ENCODE peak calls at places on chromosomes 7 and 10, in ten cellular contexts. F is iPS DF 6.9; B is cardiac muscle cell; D is neuronal stem cell; X is A549; P is stomach; G is DND-41; O is CD8-positive, alpha-beta T cell; N is heart right ventricle; H is right lobe of liver. T is an unnamed sample. For H3K4me1 and H3K9me3, the result is how much of the 10 kb centered on the place peaks cover.

GRCh38 chr7:159153511-159153910 is 8.8 kb upstream of the VIPR2 start:
- DNase-seq in F (no peak), G (no peak), B (no peak), H (no peak), O (no peak), P (no peak), N (no peak), D (no peak), X (no peak), T (no peak)

GRCh38 chr10:43679509-43679908 is 30.8 kb upstream of the ZNF32 start:
- DNase-seq in N (peak), H (no peak), P (peak), G (no peak), X (no peak), F (no peak), B (no peak), D (no peak), O (no peak), T (peak)

GRCh38 chr10:113214331-113214730 is 264.3 kb downstream of the TCF7L2 start:
- DNase-seq in P (no peak), G (no peak), N (no peak), F (no peak), X (no peak), D (no peak), O (no peak), H (no peak), B (no peak), T (no peak)

GRCh38 chr7:105196473-105196872 is 182.5 kb downstream of the KMT2E start:
- DNase-seq in D (no peak), O (no peak), H (no peak), G (no peak), F (no peak), X (no peak), B (no peak), N (no peak), P (no peak), T (no peak)

GRCh38 chr7:122040147-122040546 is 103.9 kb downstream of the AASS start:
- DNase-seq in B (no peak), P (no peak), O (no peak), X (no peak), G (no peak), D (no peak), H (no peak), F (no peak), N (no peak), T (no peak)

GRCh38 chr10:132692311-132692710 is 93.6 kb downstream of the NKX6-2 start:
- DNase-seq in D (no peak), G (no peak), X (no peak), O (no peak), P (no peak), F (no peak), B (no peak), N (no peak), H (no peak), T (no peak)

GRCh38 chr7:17130281-17131059 is 168.0 kb upstream of the AHR start:
- DNase-seq in O (no peak), G (no peak), B (peak), X (peak), P (no peak), F (no peak), D (peak), N (no peak), H (no peak), T (no peak)

GRCh38 chr7:157472311-157473050 is 135.7 kb downstream of the DNAJB6 start:
- DNase-seq in O (no peak), P (peak), D (no peak), N (no peak), G (no peak), F (no peak), B (no peak), H (no peak), X (no peak), T (no peak)

GRCh38 chr10:87706731-87707130 is 47.1 kb downstream of the PAPSS2 start:
- DNase-seq in X (no peak), P (no peak), G (no peak), O (no peak), F (no peak), H (no peak), N (no peak), D (no peak), B (no peak), T (no peak)

GRCh38 chr7:17772581-17773288 is 167.6 kb downstream of the SNX13 start:
- DNase-seq in G (peak), B (peak), P (no peak), N (no peak), F (no peak), O (no peak), X (no peak), H (no peak), D (no peak), T (no peak)

GRCh38 chr10:94677691-94678090 is 5.8 kb upstream of the CYP2C18 start:
- DNase-seq in G (no peak), F (no peak), D (no peak), N (no peak), P (peak), H (peak), X (peak), B (peak), O (no peak), T (no peak)

GRCh38 chr7:92854501-92855238 is 18.3 kb upstream of the CDK6 start:
- DNase-seq in O (no peak), B (no peak), D (no peak), N (no peak), P (no peak), G (no peak), H (no peak), X (no peak), F (no peak), T (no peak)

GRCh38 chr10:52387744-52388143 is 73.7 kb downstream of the DKK1 start:
- DNase-seq in D (no peak), X (no peak), H (no peak), O (no peak), N (no peak), P (no peak), F (no peak), G (no peak), B (no peak), T (no peak)

GRCh38 chr10:132105302-132105995 is 39.7 kb downstream of the JAKMIP3 start:
- DNase-seq in N (no peak), O (no peak), P (peak), G (no peak), H (no peak), B (no peak), X (no peak), D (no peak), F (no peak), T (peak)

GRCh38 chr10:87961314-87961713 is 97.9 kb downstream of the PTEN start:
- DNase-seq in B (no peak), H (no peak), G (no peak), D (no peak), N (no peak), F (no peak), X (no peak), P (no peak), O (no peak), T (no peak)

GRCh38 chr10:51001587-51001986 is 72.7 kb upstream of the PRKG1 start:
- DNase-seq in H (no peak), O (no peak), D (no peak), F (no peak), N (no peak), P (no peak), B (no peak), X (no peak), G (no peak), T (no peak)

GRCh38 chr10:72126184-72126871 is 38.0 kb upstream of the SPOCK2 start:
- DNase-seq in B (peak), N (no peak), H (no peak), G (no peak), X (peak), D (no peak), F (peak), P (no peak), O (no peak), T (no peak)

GRCh38 chr10:70743879-70744278 is 41.3 kb downstream of the TBATA start:
- DNase-seq in O (no peak), N (no peak), H (no peak), G (no peak), D (no peak), P (no peak), F (no peak), X (no peak), B (no peak), T (no peak)

GRCh38 chr7:26508481-26508880 is 216.8 kb downstream of the SNX10 start:
- DNase-seq in H (no peak), B (no peak), F (no peak), P (no peak), G (no peak), O (no peak), D (no peak), N (no peak), X (no peak), T (no peak)

GRCh38 chr10:98610855-98611254 is 164.1 kb upstream of the HPS1 start:
- DNase-seq in H (no peak), D (no peak), N (peak), X (no peak), F (no peak), G (no peak), B (peak), O (no peak), P (no peak), T (no peak)

GRCh38 chr10:28111712-28112111 is 112.8 kb upstream of the ODAD2 start:
- DNase-seq in B (no peak), P (no peak), F (no peak), D (no peak), H (no peak), G (no peak), N (no peak), O (no peak), X (no peak), T (no peak)

GRCh38 chr10:112363696-112364688 is 9.9 kb upstream of the ACSL5 start:
- DNase-seq in P (no peak), F (no peak), D (no peak), O (no peak), G (no peak), B (peak), H (no peak), N (no peak), X (no peak), T (no peak)

GRCh38 chr10:115963848-115964247 is 309.2 kb downstream of the GFRA1 start:
- DNase-seq in H (no peak), P (no peak), F (no peak), N (no peak), G (no peak), B (no peak), X (no peak), O (no peak), D (no peak), T (no peak)

GRCh38 chr10:78531088-78531487 is 497.4 kb downstream of the RPS24 start:
- DNase-seq in X (no peak), G (no peak), O (no peak), F (no peak), H (no peak), P (no peak), N (no peak), D (no peak), B (no peak), T (no peak)

GRCh38 chr7:119782286-119782685 is 490.7 kb upstream of the KCND2 start:
- DNase-seq in D (no peak), H (no peak), P (no peak), N (no peak), G (no peak), B (no peak), F (no peak), X (no peak), O (no peak), T (no peak)

GRCh38 chr10:4109469-4109868 is 324.5 kb upstream of the KLF6 start:
- DNase-seq in F (no peak), P (no peak), B (no peak), O (no peak), N (no peak), X (no peak), G (no peak), H (no peak), D (no peak), T (no peak)

GRCh38 chr10:8042864-8043568 is 11.5 kb upstream of the GATA3 start:
- DNase-seq in O (no peak), F (no peak), G (no peak), X (no peak), H (no peak), B (no peak), D (peak), P (no peak), N (no peak), T (no peak)
- H3K4me3 ChIP-seq in O (no peak), F (no peak), G (no peak), X (no peak), H (no peak), B (no peak), D (no peak), P (no peak), N (no peak), T (no peak)

GRCh38 chr7:130882396-130882795 is 148.4 kb upstream of the KLF14 start:
- DNase-seq in D (no peak), G (no peak), H (no peak), P (no peak), X (no peak), F (no peak), B (no peak), O (no peak), N (no peak), T (no peak)

GRCh38 chr7:130886438-130887135 is 152.6 kb upstream of the KLF14 start:
- DNase-seq in N (no peak), P (no peak), F (no peak), B (no peak), O (no peak), G (no peak), H (no peak), X (no peak), D (no peak), T (no peak)

GRCh38 chr7:130881799-130882141 is 147.8 kb upstream of the KLF14 start:
- DNase-seq in N (no peak), G (no peak), O (no peak), F (no peak), X (no peak), D (no peak), P (no peak), H (no peak), B (no peak), T (no peak)

GRCh38 chr7:130884437-130885417 is 150.7 kb upstream of the KLF14 start:
- DNase-seq in H (no peak), X (no peak), P (no peak), D (no peak), O (no peak), N (no peak), F (no peak), B (no peak), G (no peak), T (no peak)

GRCh38 chr7:130883928-130884327 is 149.9 kb upstream of the KLF14 start:
- DNase-seq in F (no peak), B (no peak), H (no peak), G (no peak), P (no peak), O (no peak), X (no peak), N (no peak), D (no peak), T (no peak)
- H3K4me1 ChIP-seq in F (under half), B (under half), H (under half), G (under half), P (under half), O (under half), X (half or more), N (under half), D (under half), T (under half)

GRCh38 chr7:57774300-57774699 is 324.3 kb downstream of the ZNF716 start:
- DNase-seq in G (no peak), O (no peak), X (no peak), P (no peak), N (no peak), D (no peak), H (no peak), B (no peak), F (no peak), T (no peak)

GRCh38 chr7:57775396-57776088 is 325.6 kb downstream of the ZNF716 start:
- DNase-seq in D (no peak), H (no peak), B (no peak), O (no peak), G (no peak), F (no peak), P (no peak), N (no peak), X (no peak), T (no peak)

GRCh38 chr7:57769958-57770357 is 320.0 kb downstream of the ZNF716 start:
- DNase-seq in X (no peak), B (no peak), D (no peak), P (no peak), H (no peak), G (no peak), N (no peak), F (no peak), O (no peak), T (no peak)

GRCh38 chr7:57769131-57769530 is 319.2 kb downstream of the ZNF716 start:
- DNase-seq in F (no peak), N (no peak), P (no peak), H (no peak), D (no peak), G (no peak), O (no peak), X (no peak), B (no peak), T (no peak)

GRCh38 chr7:57772126-57772924 is 322.3 kb downstream of the ZNF716 start:
- DNase-seq in G (no peak), P (no peak), O (no peak), X (no peak), F (no peak), B (no peak), D (no peak), N (no peak), H (no peak), T (no peak)
- H3K9me3 ChIP-seq in G (under half), P (under half), O (under half), X (under half), F (under half), B (under half), D (under half), N (half or more), H (under half), T (under half)

GRCh38 chr7:99372275-99373085 is 2.0 kb upstream of the ARPC1B start:
- DNase-seq in O (peak), D (no peak), G (no peak), X (no peak), B (peak), F (no peak), N (no peak), P (peak), H (no peak), T (no peak)
- H3K4me3 ChIP-seq in O (peak), D (no peak), G (no peak), X (no peak), B (no peak), F (no peak), N (peak), P (peak), H (no peak), T (no peak)

GRCh38 chr10:127149613-127150081 is 46.7 kb downstream of the INSYN2A start:
- DNase-seq in F (peak), G (no peak), O (no peak), N (no peak), X (no peak), H (no peak), P (no peak), B (peak), D (no peak), T (no peak)
- H3K4me1 ChIP-seq in F (under half), G (under half), O (under half), N (under half), X (half or more), H (under half), P (under half), B (under half), D (under half), T (under half)